ENCODE peak calls at places on chromosome 10, in nine cellular contexts. H is K562, Z is pancreas, M is left ventricle myocardium inferior, J is coronary artery, V is gastrocnemius medialis, C is MM.1S, R is ascending aorta, D is astrocyte. I is an unnamed sample.

GRCh38 chr10:14736600-14737081 is 38.1 kb downstream of the FAM107B start:
- DNase-seq in H (no peak), Z (no peak), M (peak), J (no peak), V (no peak), C (peak), R (no peak), D (peak), I (no peak)

GRCh38 chr10:102673961-102674511 is 29.8 kb downstream of the TRIM8 start:
- DNase-seq in H (peak), Z (no peak), M (peak), J (peak), V (peak), C (no peak), R (peak), D (peak), I (peak)

GRCh38 chr10:24428410-24428782 is 219.5 kb downstream of the KIAA1217 start:
- DNase-seq in H (no peak), Z (no peak), M (no peak), J (no peak), V (no peak), C (no peak), R (no peak), D (peak), I (no peak)

GRCh38 chr10:53997953-53998352 is 803.1 kb downstream of the PCDH15 start:
- DNase-seq in H (no peak), Z (no peak), M (no peak), J (no peak), V (no peak), C (no peak), R (no peak), D (no peak), I (no peak)

GRCh38 chr10:69703766-69704191 is 73.7 kb downstream of the FAM241B start:
- DNase-seq in H (no peak), Z (no peak), M (no peak), J (no peak), V (no peak), C (no peak), R (no peak), D (peak), I (no peak)

GRCh38 chr10:58666024-58666423 is 153.4 kb downstream of the BICC1 start:
- DNase-seq in H (no peak), Z (peak), M (no peak), J (no peak), V (no peak), C (peak), R (no peak), D (peak), I (no peak)

GRCh38 chr10:84605802-84606201 is 277.4 kb downstream of the CCSER2 start:
- DNase-seq in H (no peak), Z (no peak), M (no peak), J (no peak), V (no peak), C (no peak), R (no peak), D (no peak), I (no peak)

GRCh38 chr10:78506614-78507013 is 473.0 kb downstream of the RPS24 start:
- DNase-seq in H (no peak), Z (no peak), M (no peak), J (no peak), V (no peak), C (no peak), R (no peak), D (no peak), I (no peak)

GRCh38 chr10:37760817-37761216 is 96.6 kb downstream of the ZNF248 start:
- DNase-seq in H (no peak), Z (no peak), M (no peak), J (no peak), V (no peak), C (no peak), R (no peak), D (no peak), I (no peak)

GRCh38 chr10:127442220-127442525 is 106.9 kb upstream of the NPS start:
- DNase-seq in H (no peak), Z (no peak), M (no peak), J (no peak), V (no peak), C (no peak), R (no peak), D (no peak), I (no peak)

GRCh38 chr10:78830062-78830974 is 238.4 kb upstream of the ZMIZ1 start:
- DNase-seq in H (no peak), Z (no peak), M (no peak), J (no peak), V (no peak), C (no peak), R (no peak), D (peak), I (no peak)

GRCh38 chr10:125252937-125253336 is 92.6 kb upstream of the CTBP2 start:
- DNase-seq in H (no peak), Z (no peak), M (no peak), J (no peak), V (no peak), C (no peak), R (no peak), D (no peak), I (no peak)

GRCh38 chr10:71889388-71889987 is 38.4 kb upstream of the PSAP start:
- DNase-seq in H (peak), Z (no peak), M (no peak), J (no peak), V (no peak), C (no peak), R (no peak), D (no peak), I (no peak)

GRCh38 chr10:71888248-71888622 is 37.2 kb upstream of the PSAP start:
- DNase-seq in H (no peak), Z (no peak), M (no peak), J (no peak), V (no peak), C (no peak), R (no peak), D (no peak), I (no peak)

GRCh38 chr10:71891437-71891836 is 40.4 kb upstream of the PSAP start:
- DNase-seq in H (no peak), Z (no peak), M (no peak), J (no peak), V (no peak), C (no peak), R (no peak), D (no peak), I (no peak)

GRCh38 chr10:71888623-71889387 is 37.8 kb upstream of the PSAP start:
- DNase-seq in H (peak), Z (peak), M (peak), J (peak), V (peak), C (peak), R (peak), D (peak), I (peak)

GRCh38 chr10:71887767-71888166 is 36.7 kb upstream of the PSAP start:
- DNase-seq in H (no peak), Z (no peak), M (no peak), J (no peak), V (no peak), C (no peak), R (no peak), D (no peak), I (no peak)
- H3K27ac ChIP-seq in H (no peak), Z (peak), M (peak), J (no peak), V (peak), C (no peak), R (peak), D (no peak), I (peak)

GRCh38 chr10:116721048-116721897 is 21.1 kb downstream of the HSPA12A start:
- DNase-seq in H (no peak), Z (no peak), M (no peak), J (no peak), V (no peak), C (no peak), R (no peak), D (no peak), I (no peak)
- H3K27ac ChIP-seq in H (no peak), Z (no peak), M (no peak), J (no peak), V (no peak), C (no peak), R (no peak), D (peak), I (no peak)

DNA sequence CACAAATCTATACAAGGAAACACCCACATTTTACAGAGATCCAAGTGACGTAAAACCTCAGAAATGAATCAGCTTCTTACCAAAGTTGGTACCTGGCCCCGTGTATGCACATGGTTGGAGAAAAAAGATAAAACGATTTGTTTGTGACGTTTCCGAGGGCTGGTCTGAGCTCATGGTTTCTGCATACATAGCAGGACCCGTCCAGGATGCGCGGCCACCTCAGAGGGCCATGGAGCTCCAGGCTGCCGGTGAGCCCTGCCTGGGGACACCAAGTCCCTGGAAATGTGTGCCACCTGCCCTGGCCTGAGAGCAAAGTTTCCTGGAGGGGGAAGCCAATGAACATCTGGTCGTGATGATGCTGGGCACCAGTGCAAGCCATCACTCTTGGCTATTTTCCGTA is 402.6 kb upstream of the MKI67 start:
- DNase-seq in H (no peak), Z (no peak), M (no peak), J (no peak), V (no peak), C (no peak), R (no peak), D (no peak), I (no peak)
- H3K27ac ChIP-seq in H (no peak), Z (no peak), M (no peak), J (no peak), V (no peak), C (no peak), R (no peak), D (no peak), I (no peak)

GRCh38 chr10:95837368-95837776 is 70.4 kb upstream of the CC2D2B start:
- DNase-seq in H (no peak), Z (no peak), M (no peak), J (no peak), V (no peak), C (no peak), R (no peak), D (no peak), I (no peak)

GRCh38 chr10:95834375-95834774 is 73.4 kb upstream of the CC2D2B start:
- DNase-seq in H (no peak), Z (no peak), M (no peak), J (no peak), V (no peak), C (no peak), R (no peak), D (no peak), I (no peak)

GRCh38 chr10:95835911-95836310 is 71.9 kb upstream of the CC2D2B start:
- DNase-seq in H (no peak), Z (no peak), M (no peak), J (no peak), V (no peak), C (no peak), R (no peak), D (no peak), I (no peak)

GRCh38 chr10:95836610-95837367 is 71.0 kb upstream of the CC2D2B start:
- DNase-seq in H (no peak), Z (no peak), M (no peak), J (no peak), V (no peak), C (no peak), R (no peak), D (no peak), I (no peak)

DNA sequence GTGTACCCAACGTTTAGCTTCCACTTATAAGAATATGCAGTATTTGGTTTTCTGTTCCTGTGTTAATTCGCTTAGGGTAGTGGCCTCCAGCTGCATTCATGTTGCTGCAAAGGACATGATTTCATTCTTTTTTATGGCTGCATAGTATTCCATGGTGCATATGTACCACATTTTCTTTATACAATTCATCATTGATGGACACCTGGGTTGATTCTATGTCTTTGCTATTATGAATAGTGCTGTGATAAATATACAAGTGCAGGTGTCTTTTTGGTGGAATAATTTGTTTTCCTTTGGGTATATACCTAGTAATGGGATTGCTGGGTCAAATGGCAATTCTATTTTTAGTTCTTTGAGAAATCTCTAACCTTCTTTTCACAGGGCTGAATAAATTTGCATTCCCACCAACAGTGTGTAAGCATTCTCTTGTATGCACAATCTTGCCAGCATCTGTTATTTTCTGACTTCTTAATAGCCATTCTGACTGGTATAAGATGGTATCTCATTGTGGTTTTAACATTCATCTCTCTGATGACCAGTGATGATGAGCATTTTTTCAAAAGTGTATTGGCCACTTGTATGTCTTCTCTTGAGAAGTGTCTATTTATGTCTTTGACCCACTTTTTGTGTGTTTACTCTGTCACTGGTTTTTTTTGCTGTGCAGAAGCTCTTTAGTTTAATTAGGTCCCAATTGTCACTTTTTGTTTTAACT is 72.5 kb upstream of the CC2D2B start:
- DNase-seq in H (no peak), Z (no peak), M (no peak), J (no peak), V (no peak), C (no peak), R (no peak), D (peak), I (no peak)
- H3K27ac ChIP-seq in H (no peak), Z (no peak), M (no peak), J (no peak), V (no peak), C (no peak), R (no peak), D (no peak), I (no peak)

I was measured in caudate nucleus.